ENCODE peak calls at places on chromosomes 7 and 10, in six cellular contexts. D is T-helper 2 cell; P is anterior cingulate cortex; X is stimulated activated CD4-positive, alpha-beta T cell treated with anti-CD3 and anti-CD28 coated beads, Interleukin-2, amount 100 ng/mL, for 24 hours; G is Calu3; B is stimulated activated naive B cell treated with anti-CD40 and anti-IgM and Interleukin-4, amounts not matched to agents 10 μg/mL and 1 μg/mL and 100 μg/mL, for 72 hours. K is an unnamed sample.

GRCh38 chr10:113128450-113129105 is 178.5 kb downstream of the TCF7L2 start:
- DNase-seq in D (no peak), P (no peak), X (no peak), G (no peak), B (no peak), K (no peak)

GRCh38 chr7:157692156-157693011 is 355.6 kb downstream of the DNAJB6 start:
- DNase-seq in D (no peak), P (no peak), X (no peak), G (no peak), B (no peak), K (no peak)

GRCh38 chr10:48442090-48442808 is 135.8 kb downstream of the MAPK8 start:
- DNase-seq in D (no peak), P (no peak), X (no peak), G (no peak), B (no peak), K (no peak)

GRCh38 chr7:86598311-86598710 is 45.4 kb upstream of the GRM3 start:
- DNase-seq in D (no peak), P (no peak), X (no peak), G (peak), B (no peak), K (no peak)

GRCh38 chr7:87784424-87784823 is 91.7 kb downstream of the SLC25A40 start:
- DNase-seq in D (no peak), P (no peak), X (no peak), G (no peak), B (no peak), K (no peak)

GRCh38 chr10:86046845-86047460 is 319.6 kb downstream of the GRID1 start:
- DNase-seq in D (no peak), P (no peak), X (peak), G (no peak), B (no peak), K (no peak)

GRCh38 chr10:70607936-70608335 is 5.4 kb upstream of the PRF1 start:
- DNase-seq in D (no peak), P (no peak), X (no peak), G (no peak), B (no peak), K (no peak)

GRCh38 chr10:70430489-70431445 is 10.7 kb downstream of the NODAL start:
- DNase-seq in D (no peak), P (peak), X (no peak), G (no peak), B (no peak), K (no peak)

GRCh38 chr7:144784943-144785342 is 50.9 kb downstream of the TPK1 start:
- DNase-seq in D (no peak), P (no peak), X (no peak), G (no peak), B (no peak), K (no peak)

GRCh38 chr7:103574536-103574935 is 128.5 kb upstream of the SLC26A5 start:
- DNase-seq in D (no peak), P (no peak), X (no peak), G (no peak), B (no peak), K (no peak)

GRCh38 chr10:17523917-17524316 is 69.5 kb upstream of the ST8SIA6 start:
- DNase-seq in D (no peak), P (no peak), X (no peak), G (peak), B (no peak), K (no peak)

GRCh38 chr7:128035712-128036111 is 4.5 kb upstream of the LRRC4 start:
- DNase-seq in D (no peak), P (peak), X (no peak), G (peak), B (no peak), K (no peak)

GRCh38 chr10:127921075-127921750 is 14.3 kb downstream of the PTPRE start:
- DNase-seq in D (no peak), P (no peak), X (no peak), G (no peak), B (no peak), K (no peak)

K was measured in astrocyte of the cerebellum.